ENCODE peak calls at places on chromosomes 7 and 10, in six cellular contexts. One of them, this sample, is unnamed.

GRCh38 chr10:110758898-110759297 is 112.8 kb upstream of the PDCD4 start:
- DNase-seq in neural progenitor cell: peak; percentile 29
- DNase-seq in H9: no peak
- DNase-seq in mammary epithelial cell: peak; percentile 57
- DNase-seq in IMR-90: peak; percentile 62
- DNase-seq in neuronal stem cell: no peak
- DNase-seq in this sample: no peak

GRCh38 chr7:131284702-131285419 is 42.8 kb upstream of the MKLN1 start:
- DNase-seq in neural progenitor cell: peak; percentile 54
- DNase-seq in H9: peak; percentile 32
- DNase-seq in mammary epithelial cell: peak; percentile 66
- DNase-seq in IMR-90: no peak
- DNase-seq in neuronal stem cell: peak; percentile 24
- DNase-seq in this sample: no peak

GRCh38 chr10:93598157-93598556 is 2.9 kb downstream of the RBP4 start:
- DNase-seq in neural progenitor cell: no peak
- DNase-seq in H9: no peak
- DNase-seq in mammary epithelial cell: peak; percentile 29
- DNase-seq in IMR-90: no peak
- DNase-seq in neuronal stem cell: no peak
- DNase-seq in this sample: no peak

GRCh38 chr7:41956712-41957111 is 253.8 kb upstream of the INHBA start:
- DNase-seq in neural progenitor cell: peak; percentile 7
- DNase-seq in H9: no peak
- DNase-seq in mammary epithelial cell: no peak
- DNase-seq in IMR-90: no peak
- DNase-seq in neuronal stem cell: no peak
- DNase-seq in this sample: no peak

GRCh38 chr10:121080324-121080807 is 229.2 kb downstream of the WDR11 start:
- DNase-seq in neural progenitor cell: no peak
- DNase-seq in H9: no peak
- DNase-seq in mammary epithelial cell: no peak
- DNase-seq in IMR-90: no peak
- DNase-seq in neuronal stem cell: no peak
- DNase-seq in this sample: no peak

GRCh38 chr7:25260862-25261454 is 32.7 kb upstream of the NPVF start:
- DNase-seq in neural progenitor cell: no peak
- DNase-seq in H9: no peak
- DNase-seq in mammary epithelial cell: no peak
- DNase-seq in IMR-90: peak; percentile 53
- DNase-seq in neuronal stem cell: no peak
- DNase-seq in this sample: peak; percentile 88

GRCh38 chr7:23759556-23760391 is 49.8 kb downstream of the STK31 start:
- DNase-seq in neural progenitor cell: no peak
- DNase-seq in H9: no peak
- DNase-seq in mammary epithelial cell: peak; percentile 85
- DNase-seq in IMR-90: peak; percentile 3
- DNase-seq in neuronal stem cell: no peak
- DNase-seq in this sample: peak; percentile 27

GRCh38 chr10:48606530-48607355 is 1.9 kb upstream of the ARHGAP22 start:
- DNase-seq in neural progenitor cell: no peak
- DNase-seq in H9: no peak
- DNase-seq in mammary epithelial cell: peak; percentile 94
- DNase-seq in IMR-90: peak; percentile 99
- DNase-seq in neuronal stem cell: no peak
- DNase-seq in this sample: no peak

GRCh38 chr7:105728028-105728427 is 146.7 kb upstream of the EFCAB10 start:
- DNase-seq in neural progenitor cell: no peak
- DNase-seq in H9: no peak
- DNase-seq in mammary epithelial cell: no peak
- DNase-seq in IMR-90: no peak
- DNase-seq in neuronal stem cell: no peak
- DNase-seq in this sample: no peak

GRCh38 chr7:104530243-104530642 is 201.8 kb downstream of the LHFPL3 start:
- DNase-seq in neural progenitor cell: no peak
- DNase-seq in H9: no peak
- DNase-seq in mammary epithelial cell: no peak
- DNase-seq in IMR-90: no peak
- DNase-seq in neuronal stem cell: no peak
- DNase-seq in this sample: no peak

GRCh38 chr10:71270301-71270777 is 48.7 kb upstream of the SLC29A3 start:
- DNase-seq in neural progenitor cell: peak; percentile 90
- DNase-seq in H9: peak; percentile 87
- DNase-seq in mammary epithelial cell: peak; percentile 31
- DNase-seq in IMR-90: peak; percentile 84
- DNase-seq in neuronal stem cell: peak; percentile 68
- DNase-seq in this sample: peak; percentile 89

GRCh38 chr10:27568196-27569175 is 64.4 kb downstream of the RAB18 start:
- DNase-seq in neural progenitor cell: no peak
- DNase-seq in H9: no peak
- DNase-seq in mammary epithelial cell: no peak
- DNase-seq in IMR-90: no peak
- DNase-seq in neuronal stem cell: no peak
- DNase-seq in this sample: no peak

GRCh38 chr7:157471259-157472125 is 134.7 kb downstream of the DNAJB6 start:
- DNase-seq in neural progenitor cell: no peak
- DNase-seq in H9: peak; percentile 19
- DNase-seq in mammary epithelial cell: no peak
- DNase-seq in IMR-90: no peak
- DNase-seq in neuronal stem cell: no peak
- DNase-seq in this sample: no peak

GRCh38 chr7:66634816-66635215 is 6.1 kb downstream of the KCTD7 start:
- DNase-seq in neural progenitor cell: no peak
- DNase-seq in H9: no peak
- DNase-seq in mammary epithelial cell: no peak
- DNase-seq in IMR-90: no peak
- DNase-seq in neuronal stem cell: no peak
- DNase-seq in this sample: peak; percentile 39

DNA sequence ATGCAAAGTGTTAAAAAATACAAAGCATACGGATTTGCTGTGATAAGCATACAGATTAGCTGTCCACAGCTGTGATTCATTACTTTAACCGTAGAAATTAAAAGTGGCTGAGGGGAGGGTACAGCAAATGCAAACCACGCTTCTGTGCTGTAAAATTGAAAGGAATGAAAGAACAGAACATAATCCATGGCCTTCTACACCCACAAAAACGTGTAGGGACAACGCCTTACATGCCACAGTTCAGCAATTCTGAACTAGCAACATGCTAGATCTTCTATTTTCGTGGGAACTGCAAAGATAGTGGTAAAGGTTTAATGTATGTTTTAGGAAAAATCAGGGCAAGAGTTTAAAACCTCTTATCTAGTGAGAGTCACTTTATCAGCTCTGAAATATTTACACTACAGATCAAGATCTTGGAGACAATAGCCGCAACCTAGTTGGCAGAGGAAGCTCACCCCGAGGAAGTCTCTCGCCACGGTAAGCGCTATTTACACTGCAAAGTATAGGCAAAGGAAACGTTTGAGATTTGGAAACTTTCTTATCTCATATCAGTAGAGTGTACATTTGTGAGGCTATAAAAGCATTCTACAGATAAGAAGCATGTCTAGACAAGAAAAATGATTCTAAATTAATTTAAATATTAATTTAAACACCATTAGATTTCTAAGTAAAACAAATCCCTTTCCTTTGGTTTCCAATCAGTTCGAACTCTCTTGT is 193.6 kb downstream of the MLLT10 start:
- DNase-seq in neural progenitor cell: no peak
- DNase-seq in H9: no peak
- DNase-seq in mammary epithelial cell: no peak
- DNase-seq in IMR-90: no peak
- DNase-seq in neuronal stem cell: no peak
- DNase-seq in this sample: no peak
- H3K9ac ChIP-seq in neural progenitor cell: no peak overlapping the region
- H3K9ac ChIP-seq in H9: no peak overlapping the region
- H3K9ac ChIP-seq in mammary epithelial cell: no peak overlapping the region
- H3K9ac ChIP-seq in IMR-90: no peak overlapping the region
- H3K9ac ChIP-seq in neuronal stem cell: no peak overlapping the region
- H3K9ac ChIP-seq in this sample: no peak overlapping the region

DNA sequence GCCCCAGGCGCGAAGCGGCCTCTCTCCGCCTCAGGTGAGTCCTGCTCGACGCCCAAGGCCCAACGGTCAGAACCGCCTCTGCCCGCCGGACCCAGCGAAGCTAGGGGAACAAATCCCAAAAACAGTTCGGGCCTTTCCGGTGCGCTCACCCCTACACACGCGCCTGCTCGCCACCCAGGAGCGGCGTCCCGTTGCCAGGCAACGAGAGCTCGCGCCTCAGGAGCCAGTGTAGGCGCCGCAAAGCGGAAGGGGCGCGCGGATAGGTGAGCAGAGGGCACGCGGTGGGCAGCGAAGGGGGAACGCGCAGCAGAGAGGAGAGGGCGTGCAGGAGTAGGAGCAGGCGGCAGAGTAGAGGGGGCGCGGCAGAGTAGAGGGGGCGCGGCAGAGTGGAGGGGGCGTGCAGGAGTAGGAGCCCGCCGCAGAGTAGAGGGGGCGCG is at the start of the genes DYDC1 and DYDC2:
- DNase-seq in neural progenitor cell: peak; percentile 94
- DNase-seq in H9: peak; percentile 94
- DNase-seq in mammary epithelial cell: peak; percentile 45
- DNase-seq in IMR-90: no peak
- DNase-seq in neuronal stem cell: peak; percentile 82
- DNase-seq in this sample: no peak
- H2AFZ ChIP-seq in neural progenitor cell: peak within 1 kb of the TSS; percentile 89
- H2AFZ ChIP-seq in H9: no peak within 1 kb of the TSS
- H2AFZ ChIP-seq in mammary epithelial cell: peak within 1 kb of the TSS; percentile 92
- H2AFZ ChIP-seq in IMR-90: peak within 1 kb of the TSS; percentile 76
- H2AFZ ChIP-seq in neuronal stem cell: peak within 1 kb of the TSS; percentile 89
- H2AFZ ChIP-seq in this sample: no peak within 1 kb of the TSS

DNA sequence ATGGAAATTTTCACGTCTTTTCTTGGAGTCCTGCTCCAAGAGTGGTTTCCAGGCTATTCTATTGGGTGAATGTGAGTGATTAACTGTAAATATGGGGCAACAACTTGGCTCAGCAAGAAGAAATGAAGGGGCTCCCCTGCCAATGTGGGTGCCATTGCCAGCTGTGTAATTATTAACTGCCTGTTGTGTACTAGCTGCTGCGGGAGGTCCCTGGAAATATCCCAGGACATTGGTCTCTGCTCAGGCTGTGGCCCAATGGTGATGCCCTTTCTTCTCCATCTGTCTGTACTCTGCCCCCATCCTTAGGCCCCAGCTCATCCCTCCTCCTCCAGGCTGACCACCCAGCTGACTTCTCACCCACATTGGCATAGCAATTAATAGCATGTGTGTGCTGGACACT is 29.4 kb downstream of the NPTX2 start:
- DNase-seq in neural progenitor cell: no peak
- DNase-seq in H9: no peak
- DNase-seq in mammary epithelial cell: no peak
- DNase-seq in IMR-90: no peak
- DNase-seq in neuronal stem cell: no peak
- DNase-seq in this sample: no peak
- H3K9ac ChIP-seq in neural progenitor cell: no peak overlapping the region
- H3K9ac ChIP-seq in H9: no peak overlapping the region
- H3K9ac ChIP-seq in mammary epithelial cell: no peak overlapping the region
- H3K9ac ChIP-seq in IMR-90: no peak overlapping the region
- H3K9ac ChIP-seq in neuronal stem cell: no peak overlapping the region
- H3K9ac ChIP-seq in this sample: no peak overlapping the region

DNA sequence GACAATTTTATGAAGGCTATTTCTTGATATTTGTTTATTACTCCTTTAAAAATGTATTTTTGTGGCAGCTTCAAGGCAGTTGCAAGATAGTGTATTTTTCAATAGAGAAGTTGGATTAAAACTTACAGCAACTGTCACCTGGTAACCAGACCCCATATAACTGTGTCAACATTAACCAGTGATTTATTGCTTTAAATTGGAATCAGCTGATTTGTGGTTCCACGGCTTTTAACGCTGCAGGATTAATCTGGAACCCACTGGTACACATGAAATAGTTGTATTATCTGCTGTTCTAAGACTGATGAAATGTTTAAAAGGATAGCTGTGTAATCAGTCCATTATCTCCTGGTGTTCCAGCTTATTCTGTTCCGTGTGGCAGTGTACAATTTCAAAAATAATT is 180.2 kb downstream of the CELF2 start:
- DNase-seq in neural progenitor cell: no peak
- DNase-seq in H9: no peak
- DNase-seq in mammary epithelial cell: no peak
- DNase-seq in IMR-90: no peak
- DNase-seq in neuronal stem cell: no peak
- DNase-seq in this sample: no peak
- H2AFZ ChIP-seq in neural progenitor cell: no peak overlapping the region
- H2AFZ ChIP-seq in H9: no peak overlapping the region
- H2AFZ ChIP-seq in mammary epithelial cell: no peak overlapping the region
- H2AFZ ChIP-seq in IMR-90: no peak overlapping the region
- H2AFZ ChIP-seq in neuronal stem cell: no peak overlapping the region
- H2AFZ ChIP-seq in this sample: no peak overlapping the region

GRCh38 chr7:18421297-18422004 is 74.1 kb upstream of the HDAC9 start:
- DNase-seq in neural progenitor cell: peak; percentile 89
- DNase-seq in H9: no peak
- DNase-seq in mammary epithelial cell: no peak
- DNase-seq in IMR-90: no peak
- DNase-seq in neuronal stem cell: peak; percentile 74
- DNase-seq in this sample: no peak
- H3K9ac ChIP-seq in neural progenitor cell: no peak overlapping the region
- H3K9ac ChIP-seq in H9: no peak overlapping the region
- H3K9ac ChIP-seq in mammary epithelial cell: no peak overlapping the region
- H3K9ac ChIP-seq in IMR-90: no peak overlapping the region
- H3K9ac ChIP-seq in neuronal stem cell: no peak overlapping the region
- H3K9ac ChIP-seq in this sample: no peak overlapping the region

GRCh38 chr7:111732923-111733322 is 170.6 kb upstream of the IMMP2L start:
- DNase-seq in neural progenitor cell: no peak
- DNase-seq in H9: no peak
- DNase-seq in mammary epithelial cell: no peak
- DNase-seq in IMR-90: no peak
- DNase-seq in neuronal stem cell: no peak
- DNase-seq in this sample: no peak

GRCh38 chr7:111730476-111731300 is 168.4 kb upstream of the IMMP2L start:
- DNase-seq in neural progenitor cell: peak; percentile 66
- DNase-seq in H9: no peak
- DNase-seq in mammary epithelial cell: peak; percentile 21
- DNase-seq in IMR-90: peak; percentile 47
- DNase-seq in neuronal stem cell: peak; percentile 33
- DNase-seq in this sample: peak; percentile 79

GRCh38 chr7:111734955-111735660 is 172.8 kb upstream of the IMMP2L start:
- DNase-seq in neural progenitor cell: no peak
- DNase-seq in H9: no peak
- DNase-seq in mammary epithelial cell: no peak
- DNase-seq in IMR-90: no peak
- DNase-seq in neuronal stem cell: no peak
- DNase-seq in this sample: no peak

GRCh38 chr7:111736475-111736874 is 174.2 kb upstream of the IMMP2L start:
- DNase-seq in neural progenitor cell: no peak
- DNase-seq in H9: no peak
- DNase-seq in mammary epithelial cell: no peak
- DNase-seq in IMR-90: peak; percentile 17
- DNase-seq in neuronal stem cell: no peak
- DNase-seq in this sample: no peak

GRCh38 chr7:111735661-111736323 is 173.5 kb upstream of the IMMP2L start:
- DNase-seq in neural progenitor cell: peak; percentile 76
- DNase-seq in H9: peak; percentile 51
- DNase-seq in mammary epithelial cell: peak; percentile 54
- DNase-seq in IMR-90: peak; percentile 77
- DNase-seq in neuronal stem cell: peak; percentile 64
- DNase-seq in this sample: peak; percentile 87
- H2AFZ ChIP-seq in neural progenitor cell: no peak overlapping the region
- H2AFZ ChIP-seq in H9: no peak overlapping the region
- H2AFZ ChIP-seq in mammary epithelial cell: no peak overlapping the region
- H2AFZ ChIP-seq in IMR-90: no peak overlapping the region
- H2AFZ ChIP-seq in neuronal stem cell: no peak overlapping the region
- H2AFZ ChIP-seq in this sample: no peak overlapping the region

GRCh38 chr10:82668266-82668665 is 793.3 kb downstream of the NRG3 start:
- DNase-seq in neural progenitor cell: no peak
- DNase-seq in H9: no peak
- DNase-seq in mammary epithelial cell: no peak
- DNase-seq in IMR-90: no peak
- DNase-seq in neuronal stem cell: no peak
- DNase-seq in this sample: no peak
- H3K9ac ChIP-seq in neural progenitor cell: no peak overlapping the region
- H3K9ac ChIP-seq in H9: no peak overlapping the region
- H3K9ac ChIP-seq in mammary epithelial cell: no peak overlapping the region
- H3K9ac ChIP-seq in IMR-90: no peak overlapping the region
- H3K9ac ChIP-seq in neuronal stem cell: no peak overlapping the region
- H3K9ac ChIP-seq in this sample: no peak overlapping the region

GRCh38 chr10:92146781-92147180 is 144.1 kb downstream of the CPEB3 start:
- DNase-seq in neural progenitor cell: no peak
- DNase-seq in H9: no peak
- DNase-seq in mammary epithelial cell: no peak
- DNase-seq in IMR-90: no peak
- DNase-seq in neuronal stem cell: no peak
- DNase-seq in this sample: no peak
- H2AFZ ChIP-seq in neural progenitor cell: no peak overlapping the region
- H2AFZ ChIP-seq in H9: no peak overlapping the region
- H2AFZ ChIP-seq in mammary epithelial cell: no peak overlapping the region
- H2AFZ ChIP-seq in IMR-90: no peak overlapping the region
- H2AFZ ChIP-seq in neuronal stem cell: no peak overlapping the region
- H2AFZ ChIP-seq in this sample: peak overlapping the region; percentile 48

This sample was measured in Karpas-422.